ENCODE peak calls at places on chromosomes 6 and 20, in five cellular contexts. J, K, X, S and R are unnamed samples.

GRCh38 chr6:161694995-161695394 is 421.1 kb upstream of the AGPAT4 start:
- DNase-seq in X (no peak), S (no peak), K (no peak), J (peak), R (no peak)

GRCh38 chr6:53035549-53036213 is 29.5 kb upstream of the FBXO9 start:
- DNase-seq in K (no peak), X (no peak), J (no peak), S (no peak), R (no peak)

GRCh38 chr6:5521322-5521721 is 260.0 kb downstream of the FARS2 start:
- DNase-seq in K (no peak), X (no peak), S (no peak), J (no peak), R (no peak)

GRCh38 chr6:79699606-79700005 is 68.5 kb downstream of the SH3BGRL2 start:
- DNase-seq in K (no peak), S (no peak), X (no peak), J (no peak), R (no peak)

GRCh38 chr6:156345700-156346099 is 431.5 kb upstream of the ARID1B start:
- DNase-seq in S (no peak), J (no peak), K (no peak), X (no peak), R (no peak)

GRCh38 chr6:90216081-90216977 is 80.3 kb downstream of the BACH2 start:
- DNase-seq in J (no peak), K (no peak), S (peak), X (peak), R (no peak)

GRCh38 chr6:159464827-159465226 is 228.2 kb downstream of the SOD2 start:
- DNase-seq in J (no peak), K (no peak), X (no peak), S (no peak), R (no peak)

GRCh38 chr6:157274471-157275226 is 48.7 kb downstream of the TMEM242 start:
- DNase-seq in S (no peak), J (no peak), K (peak), X (peak), R (peak)

GRCh38 chr6:87551799-87552198 is 38.0 kb downstream of the RARS2 start:
- DNase-seq in S (no peak), X (no peak), K (no peak), J (no peak), R (no peak)

GRCh38 chr6:54048782-54049181 is 62.5 kb upstream of the MLIP start:
- DNase-seq in S (no peak), K (no peak), X (no peak), J (no peak), R (no peak)

GRCh38 chr20:1883986-1884385 is 11.2 kb upstream of the SIRPA start:
- DNase-seq in X (no peak), K (no peak), J (no peak), S (no peak), R (no peak)

GRCh38 chr6:32529697-32530429 is at the start of gene HLA-DRB5:
- DNase-seq in X (no peak), K (peak), S (no peak), J (no peak), R (peak)

GRCh38 chr6:15434263-15434662 is 188.4 kb downstream of the JARID2 start:
- DNase-seq in X (no peak), S (no peak), J (no peak), K (no peak), R (no peak)

GRCh38 chr6:105786449-105786848 is 299.7 kb upstream of the PRDM1 start:
- DNase-seq in K (no peak), X (no peak), J (no peak), S (no peak), R (no peak)

GRCh38 chr6:123007885-123008284 is 11.8 kb downstream of the CLVS2 start:
- DNase-seq in J (no peak), X (no peak), K (no peak), S (no peak), R (no peak)

GRCh38 chr6:35017461-35018183 is 123.5 kb downstream of the TCP11 start:
- DNase-seq in J (no peak), K (no peak), X (no peak), S (no peak), R (no peak)

GRCh38 chr20:56807118-56807517 is 178.0 kb downstream of the TFAP2C start:
- DNase-seq in J (no peak), X (no peak), K (no peak), S (no peak), R (peak)

GRCh38 chr20:54339093-54339492 is 131.2 kb downstream of the PFDN4 start:
- DNase-seq in K (no peak), J (no peak), S (no peak), X (no peak), R (no peak)

GRCh38 chr6:80641591-80641990 is 535.1 kb downstream of the BCKDHB start:
- DNase-seq in X (no peak), S (no peak), J (no peak), K (no peak), R (no peak)